ENCODE peak calls at places on chromosomes 6 and 20, in six cellular contexts. W is colonic mucosa, T is lower leg skin, K is AG09309, C is pancreas, Y is HCT116. D is an unnamed sample.

GRCh38 chr6:3227363-3228045 is at the start of gene TUBB2B:
- DNase-seq in W (no peak), T (no peak), K (no peak), C (no peak), Y (no peak), D (no peak)

GRCh38 chr6:151164383-151164782 is 75.4 kb upstream of the AKAP12 start:
- DNase-seq in W (no peak), T (no peak), K (no peak), C (no peak), Y (no peak), D (no peak)

GRCh38 chr6:111788779-111789276 is 84.4 kb downstream of the FYN start:
- DNase-seq in W (no peak), T (no peak), K (no peak), C (no peak), Y (no peak), D (no peak)

GRCh38 chr6:106963544-106963943 is 11.0 kb downstream of the CD24 start:
- DNase-seq in W (no peak), T (no peak), K (no peak), C (no peak), Y (no peak), D (no peak)

GRCh38 chr20:25005220-25005619 is 12.7 kb upstream of the APMAP start:
- DNase-seq in W (peak; percentile 11), T (no peak), K (no peak), C (no peak), Y (no peak), D (no peak)

GRCh38 chr6:44935693-44936300 is 392.3 kb upstream of the RUNX2 start:
- DNase-seq in W (no peak), T (no peak), K (no peak), C (no peak), Y (no peak), D (no peak)

GRCh38 chr6:24775520-24776058 is 852 bp downstream of the GMNN start:
- DNase-seq in W (no peak), T (no peak), K (no peak), C (no peak), Y (no peak), D (no peak)

GRCh38 chr6:34466242-34467185 is 638 bp downstream of the PACSIN1 start:
- DNase-seq in W (no peak), T (no peak), K (no peak), C (no peak), Y (no peak), D (no peak)

GRCh38 chr6:139262519-139263300 is 29.1 kb downstream of the TXLNB start:
- DNase-seq in W (no peak), T (no peak), K (no peak), C (no peak), Y (no peak), D (no peak)

GRCh38 chr20:44326391-44327159 is 10.3 kb upstream of the R3HDML start:
- DNase-seq in W (no peak), T (no peak), K (no peak), C (peak; percentile 40), Y (no peak), D (no peak)

GRCh38 chr20:59866338-59866737 is 67.1 kb downstream of the SYCP2 start:
- DNase-seq in W (no peak), T (no peak), K (no peak), C (no peak), Y (no peak), D (no peak)

GRCh38 chr20:37741560-37741959 is 47.7 kb downstream of the CTNNBL1 start:
- DNase-seq in W (no peak), T (no peak), K (no peak), C (no peak), Y (no peak), D (no peak)

GRCh38 chr20:4484431-4485057 is 237.2 kb upstream of the PRND start:
- DNase-seq in W (no peak), T (no peak), K (no peak), C (no peak), Y (no peak), D (no peak)

GRCh38 chr6:119612176-119612870 is 262.8 kb upstream of the MAN1A1 start:
- DNase-seq in W (no peak), T (no peak), K (no peak), C (no peak), Y (no peak), D (no peak)

GRCh38 chr20:45489083-45489531 is 19.6 kb downstream of the WFDC2 start:
- DNase-seq in W (no peak), T (no peak), K (no peak), C (no peak), Y (peak; percentile 21), D (no peak)

GRCh38 chr6:16803294-16804006 is 42.2 kb upstream of the ATXN1 start:
- DNase-seq in W (peak; percentile 21), T (peak; percentile 21), K (no peak), C (no peak), Y (no peak), D (peak; percentile 88)

DNA sequence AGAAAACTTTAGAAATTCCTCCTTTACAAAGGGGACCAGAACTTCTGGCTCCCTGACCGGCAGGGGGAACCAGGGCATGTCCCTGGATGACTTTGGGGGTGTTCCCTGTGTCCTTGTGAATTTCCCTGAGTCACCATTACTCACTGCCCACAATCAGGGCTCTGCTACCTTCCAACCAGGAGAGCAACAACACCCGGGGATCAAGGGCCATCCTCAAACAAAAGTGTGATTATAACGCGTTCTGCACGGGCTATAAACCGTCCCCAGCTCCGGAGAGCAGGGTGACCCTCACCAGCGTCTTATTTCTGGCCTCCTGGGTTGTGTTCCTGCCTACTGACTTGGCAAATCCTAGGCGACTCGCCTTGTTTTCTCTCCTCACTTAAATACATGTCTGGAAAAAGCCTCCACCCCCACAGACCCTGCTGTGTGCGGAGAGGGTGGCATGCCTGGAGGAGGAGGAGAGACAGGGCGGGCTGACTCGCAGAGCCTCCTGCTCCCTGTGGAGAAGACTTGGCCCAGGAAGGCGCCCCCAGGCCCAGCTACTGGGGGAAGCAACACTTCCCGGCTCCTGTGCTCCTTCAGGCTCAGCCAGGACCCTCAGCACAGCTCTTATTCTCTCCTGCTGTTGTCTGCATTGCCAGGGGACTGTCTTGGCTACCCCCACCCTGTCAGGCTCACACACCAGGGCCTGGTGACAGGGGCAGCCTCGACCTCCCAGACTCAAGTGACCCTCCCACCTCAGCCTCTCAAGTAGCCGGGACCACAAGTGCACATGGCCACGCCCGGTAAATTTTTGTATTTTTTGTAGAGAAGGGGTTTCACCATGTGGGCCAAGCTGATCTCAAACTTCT is 54.1 kb downstream of the FGD2 start:
- DNase-seq in W (peak; percentile 62), T (peak; percentile 64), K (peak; percentile 80), C (no peak), Y (peak; percentile 96), D (peak; percentile 74)
- H3K4me3 ChIP-seq in W (no peak overlapping the region), T (no peak overlapping the region), K (peak overlapping the region; percentile 8), C (no peak overlapping the region), Y (peak overlapping the region; percentile 48), D (no peak overlapping the region)

DNA sequence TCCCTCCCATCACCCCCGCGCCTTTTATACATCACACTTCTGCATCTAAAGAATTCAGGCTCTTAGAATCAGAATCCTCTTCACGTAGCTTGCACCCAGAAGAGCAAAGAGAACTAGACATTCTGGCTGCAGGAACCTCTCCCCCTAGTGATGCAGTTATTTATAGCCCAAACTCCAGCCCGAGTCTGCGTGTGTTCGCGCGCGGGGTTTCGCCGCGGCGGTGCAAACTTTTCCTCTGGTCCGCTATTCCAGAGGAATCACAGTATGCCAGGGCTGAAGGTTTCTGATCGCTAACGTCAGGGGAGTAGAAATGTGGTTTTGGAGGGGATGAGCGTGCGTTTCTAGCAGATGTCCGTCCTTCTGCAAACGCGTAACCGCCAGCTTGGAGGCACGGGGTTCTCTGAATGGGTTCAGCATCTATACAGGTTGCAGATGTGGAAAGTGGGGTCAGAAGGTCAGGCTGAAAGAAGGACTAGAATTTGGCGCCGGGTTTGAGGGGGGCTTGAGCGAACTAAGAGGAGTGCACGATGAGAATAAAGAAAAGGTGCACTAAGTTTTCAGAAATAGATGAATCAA is 1.9 kb downstream of the EPHA7 start:
- DNase-seq in W (no peak), T (no peak), K (no peak), C (no peak), Y (no peak), D (no peak)
- TF ChIP-seq CTCF in W (no peak), T (no peak), K (no peak), C (no peak), Y (no peak), D (no peak)

DNA sequence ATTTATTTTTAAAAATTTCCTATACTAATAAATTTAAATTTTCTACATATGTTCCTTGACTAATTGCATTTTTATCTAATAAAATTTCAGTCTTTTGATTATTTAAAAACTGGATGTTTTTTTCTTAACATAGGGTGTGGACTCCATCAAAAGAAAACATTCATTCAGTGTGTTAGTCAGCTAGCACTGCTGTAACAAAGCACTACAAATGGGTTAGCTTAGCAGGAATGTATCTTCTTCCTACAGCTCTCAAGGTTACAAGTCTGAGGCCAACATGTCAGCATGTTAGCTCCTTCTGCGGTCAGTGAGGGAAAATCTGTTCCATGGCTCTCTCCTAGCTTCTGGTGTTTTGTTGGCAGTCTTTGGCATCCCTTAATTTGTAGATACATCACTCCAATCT is 32.5 kb downstream of the FRK start:
- DNase-seq in W (no peak), T (no peak), K (no peak), C (no peak), Y (no peak), D (no peak)
- H3K4me3 ChIP-seq in W (no peak overlapping the region), T (no peak overlapping the region), K (no peak overlapping the region), C (no peak overlapping the region), Y (no peak overlapping the region), D (no peak overlapping the region)

DNA sequence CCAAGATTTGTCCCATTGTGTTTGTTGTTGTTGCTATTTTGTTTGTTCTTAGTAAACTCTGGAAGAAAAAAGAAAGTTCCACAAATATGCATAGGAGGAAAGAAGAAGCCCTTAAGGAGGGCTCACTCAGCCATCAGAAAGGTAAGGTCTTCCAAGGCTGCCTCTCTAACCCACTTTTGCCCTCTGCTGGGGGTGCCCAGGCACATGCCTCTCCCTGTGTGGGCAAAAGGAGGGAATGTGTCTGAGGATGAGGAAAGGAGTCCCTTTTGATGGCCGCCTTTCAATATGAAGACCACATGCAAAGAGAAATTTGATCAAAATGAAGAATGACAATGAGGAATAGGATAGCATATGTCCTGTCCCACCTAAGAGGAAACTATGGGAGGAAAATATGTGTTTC is 248.2 kb upstream of the POU3F2 start:
- DNase-seq in W (no peak), T (no peak), K (no peak), C (no peak), Y (no peak), D (no peak)
- TF ChIP-seq CTCF in W (no peak), T (no peak), K (no peak), C (no peak), Y (no peak), D (no peak)

GRCh38 chr20:3092611-3093379 is 8.3 kb upstream of the AVP start:
- DNase-seq in W (no peak), T (no peak), K (no peak), C (no peak), Y (no peak), D (no peak)
- H3K4me3 ChIP-seq in W (peak overlapping the region; percentile 13), T (no peak overlapping the region), K (peak overlapping the region; percentile 5), C (no peak overlapping the region), Y (no peak overlapping the region), D (no peak overlapping the region)

GRCh38 chr6:10414766-10415592 is at the start of gene TFAP2A:
- DNase-seq in W (no peak), T (no peak), K (no peak), C (no peak), Y (no peak), D (no peak)
- TF ChIP-seq CTCF in W (no peak), T (no peak), K (peak; percentile 62), C (no peak), Y (no peak), D (peak; percentile 19)

DNA sequence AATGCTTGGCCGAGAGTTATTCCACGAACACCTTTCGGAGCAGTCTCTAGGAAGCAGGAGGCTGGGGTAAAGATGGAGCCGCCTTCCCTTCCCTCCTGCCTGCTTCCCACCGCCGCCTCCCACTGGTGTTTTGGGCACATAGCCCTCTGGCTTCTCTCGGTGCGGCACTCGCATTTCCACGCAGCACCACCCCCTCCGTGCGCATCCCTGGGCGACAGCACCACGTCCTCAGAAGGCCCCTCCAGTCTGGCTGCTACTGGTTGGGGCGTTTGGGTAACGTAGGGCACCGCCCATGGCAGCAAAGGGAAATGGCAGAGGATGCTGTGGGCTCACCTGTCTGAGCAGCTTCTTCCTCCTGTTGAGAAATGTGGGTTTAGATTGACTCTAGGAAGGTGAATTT is 2.4 kb downstream of the COL20A1 start:
- DNase-seq in W (no peak), T (no peak), K (no peak), C (no peak), Y (no peak), D (no peak)
- H3K4me3 ChIP-seq in W (no peak overlapping the region), T (no peak overlapping the region), K (no peak overlapping the region), C (no peak overlapping the region), Y (no peak overlapping the region), D (no peak overlapping the region)